ENCODE peak calls at places on chromosomes 5 and 9, in nine cellular contexts. P is cardiac fibroblast; E is H1; N is LoVo; U is CD8-positive, alpha-beta memory T cell; Z is fibroblast of pulmonary artery; X is glutamatergic neuron; C is GM06990; Q is GM23248. H is an unnamed sample.

GRCh38 chr5:82560546-82560945 is 282.4 kb upstream of the RPS23 start:
- DNase-seq in P (no peak), X (no peak), Q (no peak), E (no peak), Z (no peak), U (no peak), N (no peak), C (no peak), H (no peak)

GRCh38 chr5:158590936-158591863 is 508.5 kb downstream of the EBF1 start:
- DNase-seq in X (no peak), Q (peak), N (no peak), C (no peak), Z (peak), E (peak), U (no peak), P (peak), H (peak)

GRCh38 chr5:126971455-126972019 is 58.8 kb downstream of the MARCHF3 start:
- DNase-seq in Z (peak), X (no peak), C (no peak), U (no peak), P (peak), N (no peak), E (no peak), Q (no peak), H (no peak)

GRCh38 chr5:93583799-93584530 is 943 bp downstream of the NR2F1 start:
- DNase-seq in E (no peak), Q (peak), P (peak), U (no peak), X (peak), N (peak), Z (peak), C (no peak), H (peak)

GRCh38 chr5:158051036-158051435 is 192.1 kb upstream of the CLINT1 start:
- DNase-seq in Q (no peak), Z (no peak), E (no peak), X (no peak), U (no peak), N (no peak), P (no peak), C (no peak), H (peak)

GRCh38 chr5:172640822-172641358 is at the start of gene NEURL1B:
- DNase-seq in C (peak), E (peak), Z (peak), Q (peak), N (peak), X (peak), U (no peak), P (peak), H (peak)

GRCh38 chr9:127263244-127263643 is 1.3 kb upstream of the GARNL3 start:
- DNase-seq in U (no peak), N (no peak), C (no peak), P (no peak), Z (no peak), Q (no peak), X (no peak), E (no peak), H (no peak)

GRCh38 chr9:110604101-110604710 is 24.7 kb upstream of the SVEP1 start:
- DNase-seq in Z (peak), Q (no peak), U (no peak), P (peak), X (no peak), E (no peak), C (no peak), N (no peak), H (no peak)

GRCh38 chr5:35063386-35063785 is 15.6 kb upstream of the AGXT2 start:
- DNase-seq in C (no peak), E (no peak), P (peak), U (no peak), X (no peak), Z (no peak), N (no peak), Q (peak), H (no peak)

GRCh38 chr5:133930061-133930823 is 38.2 kb downstream of the C5orf15 start:
- DNase-seq in N (no peak), X (no peak), Q (peak), Z (peak), C (peak), E (no peak), P (peak), U (peak), H (peak)

GRCh38 chr5:135131801-135132675 is 98.0 kb upstream of the PITX1 start:
- DNase-seq in X (no peak), P (no peak), N (no peak), E (no peak), C (no peak), U (no peak), Z (no peak), Q (no peak), H (no peak)

GRCh38 chr9:35827486-35827885 is 1.0 kb downstream of the FAM221B start:
- DNase-seq in U (no peak), C (no peak), X (no peak), N (no peak), E (no peak), P (peak), Q (peak), Z (peak), H (peak)

GRCh38 chr5:131795879-131796792 is 681 bp downstream of the FNIP1 start:
- DNase-seq in Z (peak), N (peak), C (no peak), X (peak), P (peak), E (peak), Q (peak), U (peak), H (peak)

GRCh38 chr9:92151691-92152393 is 36.6 kb upstream of the SPTLC1 start:
- DNase-seq in E (no peak), U (no peak), C (no peak), P (peak), N (peak), Z (peak), Q (peak), X (no peak), H (peak)

GRCh38 chr9:72022846-72023245 is 37.6 kb downstream of the C9orf57 start:
- DNase-seq in X (no peak), Q (peak), C (no peak), Z (peak), U (no peak), P (peak), E (no peak), N (peak), H (peak)

GRCh38 chr5:176922817-176923216 is 23.7 kb upstream of the HK3 start:
- DNase-seq in C (no peak), X (no peak), Q (no peak), E (no peak), Z (no peak), U (no peak), N (no peak), P (no peak), H (no peak)

GRCh38 chr9:121289554-121290370 is 21.8 kb downstream of the GSN start:
- DNase-seq in Z (no peak), E (no peak), P (peak), X (no peak), U (no peak), C (no peak), N (no peak), Q (peak), H (no peak)

GRCh38 chr5:103973669-103974068 is 411.1 kb upstream of the NUDT12 start:
- DNase-seq in U (no peak), Q (no peak), C (no peak), P (no peak), Z (no peak), E (no peak), N (no peak), X (no peak), H (no peak)

GRCh38 chr9:14652729-14653377 is 40.4 kb downstream of the ZDHHC21 start:
- DNase-seq in Q (peak), U (no peak), C (no peak), Z (peak), P (peak), X (no peak), E (no peak), N (peak), H (peak)

GRCh38 chr9:6870650-6871477 is 113.1 kb downstream of the KDM4C start:
- DNase-seq in U (no peak), P (no peak), Z (no peak), C (no peak), E (no peak), X (no peak), N (no peak), Q (no peak), H (no peak)

GRCh38 chr9:135085830-135086546 is 1.5 kb upstream of the OLFM1 start:
- DNase-seq in X (peak), P (peak), E (peak), C (peak), U (no peak), N (peak), Z (peak), Q (peak), H (peak)

GRCh38 chr5:132215329-132215728 is 12.3 kb downstream of the P4HA2 start:
- DNase-seq in Q (peak), N (peak), Z (peak), X (no peak), E (no peak), P (peak), U (no peak), C (no peak), H (peak)

GRCh38 chr9:134868751-134869553 is 11.7 kb upstream of the FCN2 start:
- DNase-seq in N (no peak), P (no peak), Q (no peak), C (peak), Z (no peak), U (no peak), X (no peak), E (no peak), H (no peak)

GRCh38 chr5:13307480-13307879 is 637.0 kb downstream of the DNAH5 start:
- DNase-seq in N (no peak), P (no peak), Z (no peak), Q (no peak), U (no peak), C (no peak), X (no peak), E (no peak), H (no peak)

GRCh38 chr5:34486160-34486765 is 169.9 kb upstream of the RAI14 start:
- DNase-seq in U (peak), P (peak), N (peak), X (peak), Q (peak), C (no peak), E (peak), Z (peak), H (peak)

GRCh38 chr5:71651554-71651953 is 64.4 kb downstream of the MCCC2 start:
- DNase-seq in Q (no peak), N (no peak), P (no peak), Z (no peak), E (no peak), C (no peak), U (no peak), X (no peak), H (no peak)

GRCh38 chr5:88279584-88279983 is 10.9 kb upstream of the TMEM161B start:
- DNase-seq in C (no peak), Q (peak), E (no peak), N (no peak), X (no peak), Z (peak), P (no peak), U (no peak), H (no peak)

GRCh38 chr5:63008195-63008594 is 429.6 kb downstream of the LRRC70 start:
- DNase-seq in X (no peak), Z (no peak), N (no peak), P (no peak), U (no peak), Q (no peak), E (no peak), C (no peak), H (no peak)

GRCh38 chr5:152113401-152113800 is 188.8 kb upstream of the GLRA1 start:
- DNase-seq in E (no peak), C (no peak), U (peak), X (no peak), Z (no peak), Q (no peak), P (no peak), N (peak), H (peak)

GRCh38 chr5:88675758-88676636 is 207.0 kb downstream of the MEF2C start:
- DNase-seq in E (peak), U (no peak), Z (peak), N (peak), C (peak), Q (peak), P (peak), X (peak), H (peak)

GRCh38 chr9:4297795-4298254 is 2.0 kb downstream of the GLIS3 start:
- DNase-seq in E (no peak), C (peak), U (peak), Q (peak), P (peak), X (peak), N (peak), Z (peak), H (peak)

GRCh38 chr5:180090098-180090768 is 18.7 kb upstream of the RNF130 start:
- DNase-seq in E (peak), N (peak), C (peak), Z (peak), Q (peak), P (peak), X (peak), U (peak), H (peak)

GRCh38 chr5:132747693-132748440 is 641 bp downstream of the CCNI2 start:
- DNase-seq in Z (no peak), N (peak), U (peak), P (no peak), X (peak), Q (no peak), E (peak), C (peak), H (no peak)